ENCODE peak calls at places on chromosomes 2 and 18, in nine cellular contexts. Z is astrocyte, C is tibial artery, H is mammary epithelial cell, L is gastrocnemius medialis, E is neural progenitor cell, D is body of pancreas, N is fibroblast of lung, G is neuronal stem cell. M is an unnamed sample.

GRCh38 chr18:36376361-36376760 is 78.8 kb downstream of the FHOD3 start:
- DNase-seq in E (no peak), G (no peak), Z (no peak), L (no peak), N (no peak), C (no peak), D (no peak), H (no peak), M (no peak)

GRCh38 chr2:220341014-220341413 is 713.6 kb downstream of the SLC4A3 start:
- DNase-seq in N (no peak), D (no peak), E (no peak), C (no peak), L (no peak), H (no peak), G (no peak), Z (peak; percentile 63), M (no peak)

GRCh38 chr2:56587456-56587855 is 403.7 kb downstream of the CCDC85A start:
- DNase-seq in E (no peak), L (no peak), N (no peak), G (no peak), D (no peak), Z (peak; percentile 4), H (no peak), C (no peak), M (no peak)

GRCh38 chr2:111227716-111228141 is 107.0 kb downstream of the BCL2L11 start:
- DNase-seq in E (peak; percentile 51), D (no peak), C (no peak), H (no peak), L (no peak), G (peak; percentile 12), Z (peak; percentile 86), N (peak; percentile 44), M (no peak)

GRCh38 chr2:142502402-142502801 is 371.6 kb upstream of the LRP1B start:
- DNase-seq in E (no peak), D (no peak), N (no peak), C (no peak), G (no peak), H (no peak), L (no peak), Z (no peak), M (no peak)

GRCh38 chr2:151367571-151367970 is 10.2 kb downstream of the TNFAIP6 start:
- DNase-seq in D (no peak), H (no peak), E (no peak), G (no peak), Z (peak; percentile 83), L (no peak), N (no peak), C (no peak), M (no peak)

GRCh38 chr2:38461470-38461869 is 84.4 kb upstream of the ATL2 start:
- DNase-seq in E (no peak), N (no peak), H (peak; percentile 17), C (no peak), L (no peak), Z (no peak), D (no peak), G (no peak), M (no peak)

GRCh38 chr2:185127412-185127811 is 529.1 kb downstream of the ZNF804A start:
- DNase-seq in Z (peak; percentile 2), D (no peak), C (no peak), L (no peak), N (peak; percentile 84), G (no peak), H (peak; percentile 12), E (no peak), M (no peak)

GRCh38 chr2:129876576-129876975 is 102.9 kb upstream of the RAB6C start:
- DNase-seq in N (no peak), L (no peak), Z (no peak), D (no peak), G (no peak), C (no peak), E (no peak), H (no peak), M (no peak)

GRCh38 chr2:214322662-214323061 is 88.2 kb upstream of the VWC2L start:
- DNase-seq in H (peak; percentile 5), G (no peak), Z (peak; percentile 10), L (no peak), E (no peak), C (no peak), D (no peak), N (no peak), M (no peak)

GRCh38 chr2:15901095-15901807 is 39.1 kb upstream of the MYCN start:
- DNase-seq in L (no peak), C (no peak), D (no peak), Z (no peak), G (no peak), E (no peak), N (no peak), H (no peak), M (no peak)

GRCh38 chr2:121348128-121348740 is 63.2 kb upstream of the TFCP2L1 start:
- DNase-seq in E (no peak), D (no peak), H (no peak), N (no peak), L (no peak), G (no peak), Z (no peak), C (peak; percentile 43), M (no peak)

GRCh38 chr2:63023444-63023843 is 27.2 kb upstream of the OTX1 start:
- DNase-seq in L (no peak), G (no peak), E (peak; percentile 61), N (peak; percentile 53), C (no peak), D (no peak), Z (no peak), H (peak; percentile 25), M (no peak)

GRCh38 chr18:26419746-26420145 is 128.6 kb downstream of the KCTD1 start:
- DNase-seq in E (no peak), Z (no peak), D (no peak), C (no peak), N (no peak), G (no peak), L (no peak), H (no peak), M (no peak)

GRCh38 chr2:46816151-46816845 is 99.3 kb downstream of the MCFD2 start:
- DNase-seq in D (no peak), E (no peak), Z (no peak), H (no peak), N (no peak), C (peak; percentile 56), L (no peak), G (no peak), M (no peak)

GRCh38 chr18:71643822-71644221 is 900.3 kb downstream of the CBLN2 start:
- DNase-seq in G (no peak), E (no peak), D (no peak), H (no peak), N (no peak), L (no peak), C (no peak), Z (no peak), M (no peak)
- H3K9me3 ChIP-seq in G (no peaks in the 10 kb centered on the region), E (no peaks in the 10 kb centered on the region), D (no peaks in the 10 kb centered on the region), H (peaks cover 15% of the 10 kb centered on the region), N (no peaks in the 10 kb centered on the region), L (no peaks in the 10 kb centered on the region), C (no peaks in the 10 kb centered on the region), Z (no peaks in the 10 kb centered on the region), M (no peaks in the 10 kb centered on the region)

DNA sequence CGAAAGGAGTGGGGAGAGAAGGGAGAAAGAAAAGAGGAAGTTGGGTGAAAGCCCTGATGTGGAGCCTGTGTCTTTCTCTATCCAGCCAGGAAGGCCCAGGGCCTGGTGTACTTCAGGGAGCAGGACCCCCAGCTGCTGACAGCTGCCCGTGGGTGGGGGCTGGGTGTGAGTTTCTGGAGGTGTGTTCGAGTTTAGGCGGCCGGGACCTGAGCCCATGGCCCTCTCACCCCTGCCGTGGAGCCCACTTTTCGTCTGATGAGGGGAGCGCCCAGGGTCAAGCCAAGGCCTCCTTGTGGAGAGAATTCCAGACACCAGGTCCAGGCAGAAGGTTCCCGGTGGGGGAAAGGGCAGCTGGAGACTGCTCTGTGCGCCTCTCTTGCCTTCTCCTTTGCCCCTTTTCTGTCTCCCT is 2.2 kb downstream of the SIX3 start:
- DNase-seq in Z (no peak), N (no peak), C (no peak), G (no peak), D (no peak), L (no peak), E (peak; percentile 47), H (no peak), M (no peak)
- H3K27me3 ChIP-seq in Z (peaks cover 93% of the 10 kb centered on the region), N (peaks cover 87% of the 10 kb centered on the region), C (no peaks in the 10 kb centered on the region), G (peaks cover 99% of the 10 kb centered on the region), D (peaks cover 46% of the 10 kb centered on the region), L (peaks cover 69% of the 10 kb centered on the region), E (peaks cover 85% of the 10 kb centered on the region), H (peaks cover 55% of the 10 kb centered on the region), M (peaks cover 95% of the 10 kb centered on the region)

GRCh38 chr18:78977627-78978271 is 1.9 kb upstream of the SALL3 start:
- DNase-seq in N (no peak), H (no peak), C (no peak), L (no peak), E (peak; percentile 80), G (no peak), Z (no peak), D (no peak), M (no peak)
- H3K9me3 ChIP-seq in N (no peaks in the 10 kb centered on the region), H (peaks cover 3% of the 10 kb centered on the region), C (no peaks in the 10 kb centered on the region), L (no peaks in the 10 kb centered on the region), E (no peaks in the 10 kb centered on the region), G (no peaks in the 10 kb centered on the region), Z (no peaks in the 10 kb centered on the region), D (no peaks in the 10 kb centered on the region), M (no peaks in the 10 kb centered on the region)

DNA sequence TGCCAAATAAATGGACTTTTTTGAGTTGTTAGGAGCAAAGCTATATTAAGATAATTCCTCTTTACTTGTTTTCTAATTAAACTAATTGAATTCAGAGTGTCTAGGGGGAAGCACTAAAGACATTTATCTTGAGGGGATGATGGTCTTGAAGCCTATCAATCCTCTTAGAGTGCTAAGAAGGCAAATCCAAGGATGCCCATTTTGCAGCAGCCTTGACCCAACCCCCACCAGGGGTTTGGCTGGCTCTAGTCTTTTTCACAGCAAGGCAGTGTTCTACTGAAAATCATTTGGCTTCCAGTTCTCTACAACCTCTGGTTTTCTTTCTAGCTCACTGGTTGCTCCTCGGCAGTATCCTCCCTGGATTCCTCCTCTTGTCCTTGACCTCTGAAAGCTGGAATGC is 6.5 kb upstream of the RAX start:
- DNase-seq in N (no peak), D (no peak), E (no peak), L (no peak), C (no peak), H (no peak), G (no peak), Z (no peak), M (no peak)
- H3K27me3 ChIP-seq in N (peaks cover 29% of the 10 kb centered on the region), D (peaks cover 5% of the 10 kb centered on the region), E (peaks cover 82% of the 10 kb centered on the region), L (peaks cover 28% of the 10 kb centered on the region), C (no peaks in the 10 kb centered on the region), H (peaks cover 5% of the 10 kb centered on the region), G (peaks cover 98% of the 10 kb centered on the region), Z (peaks cover 68% of the 10 kb centered on the region), M (peaks cover 60% of the 10 kb centered on the region)

DNA sequence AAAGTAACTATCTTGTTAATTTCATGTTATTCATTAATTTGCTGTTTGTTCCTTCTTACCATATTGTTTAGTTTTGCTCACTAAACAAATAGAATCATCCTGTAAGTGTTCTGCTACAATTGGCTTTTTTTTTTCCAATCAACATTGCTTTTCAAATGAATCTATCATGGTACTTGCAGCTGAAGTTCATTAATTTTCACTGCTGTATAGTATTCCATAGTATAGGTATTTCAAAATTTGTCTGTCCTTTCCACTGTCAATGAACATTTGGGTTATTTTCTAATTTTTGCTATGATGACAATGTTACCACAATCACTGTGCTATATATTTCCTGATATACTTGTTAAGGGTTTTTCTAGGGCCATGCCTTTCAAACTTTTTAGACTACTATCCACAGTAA is 89.0 kb upstream of the LYPD1 start:
- DNase-seq in H (no peak), L (no peak), Z (no peak), G (no peak), D (no peak), N (no peak), E (no peak), C (no peak), M (no peak)
- H3K9me3 ChIP-seq in H (no peaks in the 10 kb centered on the region), L (no peaks in the 10 kb centered on the region), Z (no peaks in the 10 kb centered on the region), G (no peaks in the 10 kb centered on the region), D (no peaks in the 10 kb centered on the region), N (no peaks in the 10 kb centered on the region), E (peaks cover 3% of the 10 kb centered on the region), C (no peaks in the 10 kb centered on the region), M (no peaks in the 10 kb centered on the region)

M was measured in lower lobe of right lung.